ENCODE peak calls at places on chromosomes 11 and 22, in six cellular contexts. V, U, G, S, M and J are unnamed samples. For H3K4me1, the result is how much of the 10 kb centered on the place peaks cover.

GRCh38 chr11:114279778-114280532 is 16.2 kb upstream of the NNMT start:
- DNase-seq in V (no peak), U (no peak), G (peak), S (no peak), M (peak), J (no peak)

GRCh38 chr11:35323076-35323868 is 96.1 kb downstream of the SLC1A2 start:
- DNase-seq in V (no peak), U (no peak), G (no peak), S (no peak), M (peak), J (no peak)

GRCh38 chr11:27171391-27171790 is 130.8 kb downstream of the BBOX1 start:
- DNase-seq in V (no peak), U (peak), G (no peak), S (no peak), M (peak), J (no peak)

GRCh38 chr11:60899021-60899936 is 7.1 kb downstream of the PRPF19 start:
- DNase-seq in V (peak), U (peak), G (peak), S (peak), M (peak), J (peak)

GRCh38 chr11:68313574-68314202 is 1.3 kb downstream of the LRP5 start:
- DNase-seq in V (peak), U (peak), G (peak), S (no peak), M (peak), J (no peak)

GRCh38 chr11:46120711-46121327 is 435 bp downstream of the PHF21A start:
- DNase-seq in V (peak), U (peak), G (peak), S (peak), M (peak), J (no peak)

GRCh38 chr22:44707752-44708151 is 5.7 kb downstream of the PRR5 start:
- DNase-seq in V (no peak), U (no peak), G (no peak), S (no peak), M (peak), J (no peak)

GRCh38 chr11:26276798-26277424 is 55.0 kb upstream of the ANO3 start:
- DNase-seq in V (peak), U (peak), G (peak), S (peak), M (peak), J (peak)

GRCh38 chr22:40401532-40401931 is 31.1 kb downstream of the SGSM3 start:
- DNase-seq in V (no peak), U (no peak), G (no peak), S (no peak), M (no peak), J (peak)

GRCh38 chr22:26553056-26553752 is 36.7 kb downstream of the TPST2 start:
- DNase-seq in V (no peak), U (no peak), G (peak), S (no peak), M (peak), J (no peak)

GRCh38 chr11:8672346-8672745 is 10.1 kb downstream of the TRIM66 start:
- DNase-seq in V (no peak), U (no peak), G (no peak), S (no peak), M (no peak), J (no peak)

GRCh38 chr11:116690623-116691022 is 82.2 kb downstream of the BUD13 start:
- DNase-seq in V (no peak), U (no peak), G (no peak), S (no peak), M (no peak), J (no peak)

GRCh38 chr11:19842505-19842904 is 129.9 kb downstream of the NAV2 start:
- DNase-seq in V (no peak), U (no peak), G (no peak), S (no peak), M (no peak), J (no peak)

GRCh38 chr11:81658722-81659121 is 1074.9 kb downstream of the FAM181B start:
- DNase-seq in V (peak), U (peak), G (peak), S (no peak), M (peak), J (no peak)

GRCh38 chr11:76591416-76591815 is 79.1 kb downstream of the LRRC32 start:
- DNase-seq in V (no peak), U (no peak), G (no peak), S (no peak), M (no peak), J (no peak)

GRCh38 chr11:35390737-35391682 is 28.3 kb downstream of the SLC1A2 start:
- DNase-seq in V (no peak), U (peak), G (peak), S (peak), M (peak), J (no peak)

GRCh38 chr11:35969089-35970046 is 25.5 kb downstream of the LDLRAD3 start:
- DNase-seq in V (no peak), U (peak), G (no peak), S (no peak), M (no peak), J (no peak)

GRCh38 chr11:44630511-44631210 is 65.2 kb downstream of the CD82 start:
- DNase-seq in V (no peak), U (peak), G (no peak), S (no peak), M (no peak), J (no peak)

GRCh38 chr11:64870893-64871849 is 7.2 kb downstream of the EHD1 start:
- DNase-seq in V (no peak), U (no peak), G (no peak), S (no peak), M (no peak), J (peak)

GRCh38 chr11:34266090-34266912 is 91.5 kb downstream of the ABTB2 start:
- DNase-seq in V (no peak), U (peak), G (peak), S (no peak), M (peak), J (no peak)
- H3K27ac ChIP-seq in V (no peak), U (peak), G (no peak), S (no peak), M (peak), J (no peak)

GRCh38 chr22:43303751-43304150 is 39.4 kb downstream of the SCUBE1 start:
- DNase-seq in V (no peak), U (no peak), G (no peak), S (no peak), M (no peak), J (no peak)

GRCh38 chr22:43304831-43305230 is 38.3 kb downstream of the SCUBE1 start:
- DNase-seq in V (no peak), U (no peak), G (no peak), S (no peak), M (no peak), J (no peak)

GRCh38 chr22:43302462-43303109 is 40.6 kb downstream of the SCUBE1 start:
- DNase-seq in V (no peak), U (no peak), G (no peak), S (no peak), M (no peak), J (no peak)

GRCh38 chr22:43301866-43302265 is 41.3 kb downstream of the SCUBE1 start:
- DNase-seq in V (no peak), U (no peak), G (no peak), S (no peak), M (no peak), J (no peak)

GRCh38 chr22:43303166-43303565 is 40.0 kb downstream of the SCUBE1 start:
- DNase-seq in V (no peak), U (no peak), G (no peak), S (no peak), M (no peak), J (no peak)
- H3K4me1 ChIP-seq in V (under half), U (under half), G (under half), S (under half), M (under half), J (under half)

DNA sequence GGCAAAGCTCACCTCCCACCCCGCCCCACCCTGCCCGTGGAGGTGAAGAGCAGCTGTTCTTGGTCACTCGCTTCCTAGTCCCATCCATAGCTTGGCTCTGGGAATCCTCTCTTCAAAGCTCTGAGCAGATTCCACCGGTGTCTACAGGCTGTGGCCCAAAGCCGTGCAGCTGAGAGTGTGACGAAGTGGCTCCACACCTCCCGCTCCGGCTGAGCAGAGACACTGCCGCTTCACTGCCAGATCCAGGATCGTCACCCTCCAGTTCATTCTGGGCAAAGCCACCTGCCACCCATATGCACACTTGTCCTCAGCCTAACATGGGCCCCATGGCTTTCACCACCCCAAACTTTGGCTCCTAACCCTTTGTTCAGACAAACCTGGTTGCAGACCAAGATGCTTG is 532.9 kb upstream of the B3GAT1 start:
- DNase-seq in V (no peak), U (no peak), G (no peak), S (no peak), M (no peak), J (no peak)
- H3K27ac ChIP-seq in V (no peak), U (no peak), G (no peak), S (no peak), M (no peak), J (no peak)

GRCh38 chr22:21573750-21574494 is 6.4 kb downstream of the UBE2L3 start:
- DNase-seq in V (no peak), U (no peak), G (no peak), S (no peak), M (no peak), J (no peak)
- H3K4me1 ChIP-seq in V (under half), U (half or more), G (under half), S (half or more), M (under half), J (half or more)

DNA sequence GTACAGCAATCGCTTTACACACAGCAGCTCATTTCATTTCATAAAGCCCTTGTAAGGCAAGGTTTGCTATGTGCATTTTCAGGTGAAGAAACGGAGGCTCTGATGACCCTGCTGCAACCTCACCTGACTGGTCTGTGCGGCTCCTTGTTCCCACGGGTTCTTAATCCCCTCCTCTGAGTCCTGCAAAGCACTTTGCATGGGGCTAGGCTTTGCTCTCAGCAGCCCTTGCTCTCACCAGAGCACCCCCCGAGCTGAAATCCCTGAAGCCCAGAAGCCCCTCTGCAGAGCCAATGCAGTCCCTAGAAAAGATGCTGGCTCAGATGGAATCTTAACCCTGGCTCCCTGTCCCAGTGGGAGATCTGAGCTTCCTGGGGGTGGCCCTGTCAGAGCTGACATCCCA is 11.0 kb upstream of the APOL6 start:
- DNase-seq in V (no peak), U (no peak), G (no peak), S (no peak), M (no peak), J (no peak)
- H3K27ac ChIP-seq in V (no peak), U (no peak), G (no peak), S (no peak), M (no peak), J (no peak)

GRCh38 chr22:28921585-28921879 is 38.2 kb downstream of the ZNRF3 start:
- DNase-seq in V (no peak), U (no peak), G (no peak), S (no peak), M (no peak), J (no peak)
- H3K4me1 ChIP-seq in V (half or more), U (under half), G (half or more), S (under half), M (under half), J (under half)

GRCh38 chr11:123578778-123579481 is 75.5 kb downstream of the SCN3B start:
- DNase-seq in V (no peak), U (no peak), G (no peak), S (no peak), M (no peak), J (no peak)

GRCh38 chr11:123581651-123582399 is 72.6 kb downstream of the SCN3B start:
- DNase-seq in V (no peak), U (no peak), G (no peak), S (no peak), M (no peak), J (no peak)

GRCh38 chr11:123580557-123581275 is 73.7 kb downstream of the SCN3B start:
- DNase-seq in V (peak), U (peak), G (peak), S (peak), M (peak), J (peak)

GRCh38 chr11:123579482-123579812 is 75.0 kb downstream of the SCN3B start:
- DNase-seq in V (no peak), U (no peak), G (no peak), S (no peak), M (no peak), J (no peak)

GRCh38 chr11:123580137-123580536 is 74.3 kb downstream of the SCN3B start:
- DNase-seq in V (no peak), U (no peak), G (no peak), S (no peak), M (no peak), J (no peak)
- H3K27ac ChIP-seq in V (no peak), U (no peak), G (no peak), S (no peak), M (no peak), J (no peak)